ENCODE peak calls at places on chromosomes 3 and 15, in nine cellular contexts. G is right atrium auricular region; I is SK-N-DZ; J is LoVo; D is KG1; A is NCI-H2081; F is RWPE1; P is AG09309; H is activated T-helper 1 cell treated with anti-CD3 and anti-CD28 coated beads, Interleukin-2, amount 50 U/mL, for 16 hours. L is an unnamed sample.

GRCh38 chr3:9168230-9168629 is 81.2 kb downstream of the SRGAP3 start:
- DNase-seq in G (no peak), J (no peak), I (peak; percentile 45), D (no peak), H (peak; percentile 19), A (no peak), P (no peak), F (no peak), L (no peak)

GRCh38 chr15:39018966-39019365 is 454.4 kb upstream of the RASGRP1 start:
- DNase-seq in A (no peak), J (no peak), F (no peak), P (no peak), D (no peak), I (no peak), H (no peak), G (no peak), L (no peak)

GRCh38 chr3:135325096-135325495 is 530.0 kb downstream of the EPHB1 start:
- DNase-seq in A (peak; percentile 67), I (peak; percentile 11), P (no peak), D (no peak), H (no peak), J (peak; percentile 2), G (no peak), F (no peak), L (no peak)

GRCh38 chr3:40741729-40742128 is 217.0 kb downstream of the ZNF621 start:
- DNase-seq in J (no peak), A (no peak), H (no peak), G (no peak), F (no peak), D (no peak), I (peak; percentile 9), P (no peak), L (no peak)

GRCh38 chr15:68229386-68230156 is at the start of gene CLN6:
- DNase-seq in P (peak; percentile 32), A (peak; percentile 80), I (peak; percentile 87), H (peak; percentile 78), G (peak; percentile 66), J (peak; percentile 87), D (peak; percentile 72), F (peak; percentile 94), L (peak; percentile 76)

GRCh38 chr15:57256941-57257340 is 119.4 kb upstream of the CGNL1 start:
- DNase-seq in J (no peak), F (no peak), H (no peak), A (no peak), P (no peak), D (no peak), I (no peak), G (no peak), L (no peak)

GRCh38 chr3:173584834-173585831 is 187.6 kb downstream of the NLGN1 start:
- DNase-seq in P (no peak), F (no peak), H (no peak), J (no peak), D (no peak), I (peak; percentile 96), G (peak; percentile 67), A (peak; percentile 81), L (peak; percentile 75)

GRCh38 chr15:60362318-60363023 is 35.3 kb downstream of the ANXA2 start:
- DNase-seq in J (peak; percentile 41), D (no peak), H (peak; percentile 7), A (no peak), P (peak; percentile 72), F (peak; percentile 45), G (no peak), I (no peak), L (no peak)

GRCh38 chr15:79172801-79173460 is 82.4 kb upstream of the RASGRF1 start:
- DNase-seq in D (no peak), P (no peak), H (no peak), A (no peak), F (no peak), G (no peak), J (no peak), I (no peak), L (no peak)

GRCh38 chr15:85580914-85581313 is 200.5 kb downstream of the AKAP13 start:
- DNase-seq in P (no peak), D (no peak), I (no peak), J (no peak), A (no peak), G (no peak), F (no peak), H (peak; percentile 21), L (no peak)

GRCh38 chr3:134652409-134652831 is 1.6 kb upstream of the KY start:
- DNase-seq in H (no peak), A (no peak), J (no peak), D (no peak), G (peak; percentile 30), I (no peak), F (no peak), P (peak; percentile 45), L (no peak)

GRCh38 chr15:100001405-100001804 is 268.2 kb upstream of the LYSMD4 start:
- DNase-seq in A (no peak), D (no peak), G (no peak), H (no peak), I (no peak), F (no peak), P (no peak), J (no peak), L (no peak)

GRCh38 chr3:41075958-41076357 is 123.3 kb upstream of the CTNNB1 start:
- DNase-seq in P (no peak), H (no peak), D (no peak), J (no peak), I (peak; percentile 60), F (no peak), A (no peak), G (peak; percentile 86), L (no peak)

GRCh38 chr3:72725229-72725628 is 123.0 kb downstream of the SHQ1 start:
- DNase-seq in D (no peak), G (no peak), F (no peak), I (no peak), H (no peak), P (no peak), A (no peak), J (no peak), L (no peak)

GRCh38 chr3:105093371-105093770 is 273.3 kb upstream of the ALCAM start:
- DNase-seq in I (no peak), H (no peak), J (no peak), F (no peak), A (no peak), P (no peak), D (no peak), G (no peak), L (no peak)

GRCh38 chr3:69012836-69013255 is 638 bp downstream of the EOGT start:
- DNase-seq in D (no peak), J (peak; percentile 28), G (no peak), P (no peak), H (no peak), A (no peak), I (peak; percentile 40), F (peak; percentile 18), L (peak; percentile 44)

GRCh38 chr15:85316244-85316934 is 64.0 kb upstream of the AKAP13 start:
- DNase-seq in D (no peak), I (no peak), A (no peak), G (no peak), J (peak; percentile 91), F (no peak), P (peak; percentile 71), H (no peak), L (no peak)

GRCh38 chr3:32660634-32661033 is 24.4 kb upstream of the CNOT10 start:
- DNase-seq in J (no peak), A (no peak), G (no peak), H (no peak), I (no peak), D (no peak), P (no peak), F (no peak), L (no peak)

GRCh38 chr3:127699098-127699945 is 26.6 kb downstream of the ABTB1 start:
- DNase-seq in P (no peak), I (no peak), H (no peak), A (no peak), J (no peak), D (no peak), G (no peak), F (no peak), L (no peak)

GRCh38 chr15:33206366-33206765 is 11.9 kb upstream of the FMN1 start:
- DNase-seq in G (no peak), P (no peak), J (no peak), I (no peak), A (no peak), D (no peak), H (no peak), F (no peak), L (no peak)

GRCh38 chr3:24185738-24186384 is 240.8 kb downstream of the NR1D2 start:
- DNase-seq in D (peak; percentile 36), H (no peak), P (peak; percentile 55), A (peak; percentile 46), J (peak; percentile 58), F (peak; percentile 40), G (no peak), I (peak; percentile 56), L (peak; percentile 58)

GRCh38 chr3:120487079-120487693 is 36.4 kb upstream of the FSTL1 start:
- DNase-seq in P (no peak), J (no peak), F (no peak), H (no peak), G (no peak), D (no peak), I (no peak), A (no peak), L (no peak)

GRCh38 chr3:13801361-13802214 is 78.3 kb downstream of the WNT7A start:
- DNase-seq in G (no peak), F (peak; percentile 75), P (no peak), D (no peak), I (no peak), A (no peak), J (peak; percentile 38), H (no peak), L (no peak)

GRCh38 chr15:62059108-62059817 is 984 bp downstream of the VPS13C start:
- DNase-seq in I (no peak), P (no peak), J (no peak), D (no peak), G (no peak), F (no peak), A (no peak), H (no peak), L (peak; percentile 7)

GRCh38 chr15:20345401-20345958 is 196.1 kb downstream of the GOLGA6L6 start:
- DNase-seq in H (no peak), J (no peak), D (no peak), P (no peak), G (no peak), I (peak; percentile 13), F (no peak), A (no peak), L (no peak)

GRCh38 chr3:15205934-15206661 is at the start of gene CAPN7:
- DNase-seq in F (peak; percentile 83), H (peak; percentile 94), G (peak; percentile 95), D (no peak), A (no peak), I (peak; percentile 96), P (peak; percentile 69), J (peak; percentile 97), L (peak; percentile 92)

L was measured in ACHN.